ENCODE peak calls at places on chromosome 15, in four cellular contexts. E, T, R and L are unnamed samples. For H3K27me3, the result is how much of the 10 kb centered on the place peaks cover.

GRCh38 chr15:100708916-100709315 is 106.5 kb downstream of the ASB7 start:
- DNase-seq in T (no peak), E (no peak), R (no peak), L (no peak)

GRCh38 chr15:81291916-81292424 is 32.0 kb downstream of the STARD5 start:
- DNase-seq in T (no peak), R (no peak), E (no peak), L (no peak)

GRCh38 chr15:56233549-56233948 is 10.1 kb downstream of the RFX7 start:
- DNase-seq in T (no peak), E (no peak), R (no peak), L (no peak)

GRCh38 chr15:31339558-31339895 is 12.9 kb downstream of the KLF13 start:
- DNase-seq in E (no peak), T (no peak), R (no peak), L (no peak)

GRCh38 chr15:67091966-67092677 is 26.7 kb downstream of the SMAD3 start:
- DNase-seq in T (no peak), R (no peak), E (no peak), L (no peak)

GRCh38 chr15:77083381-77084160 is 12.7 kb upstream of the TSPAN3 start:
- DNase-seq in R (peak), T (peak), E (peak), L (peak)

GRCh38 chr15:41983221-41983620 is 10.9 kb upstream of the EHD4 start:
- DNase-seq in R (no peak), E (no peak), T (no peak), L (no peak)

GRCh38 chr15:94230886-94231727 is at the start of gene MCTP2:
- DNase-seq in E (peak), R (peak), T (peak), L (peak)

GRCh38 chr15:88487176-88487795 is 19.8 kb downstream of the MRPS11 start:
- DNase-seq in T (no peak), E (no peak), R (no peak), L (no peak)

GRCh38 chr15:55740981-55741591 is 1.9 kb downstream of the PRTG start:
- DNase-seq in T (no peak), E (no peak), R (peak), L (no peak)

GRCh38 chr15:34769711-34770110 is 14.9 kb upstream of the GJD2 start:
- DNase-seq in E (no peak), R (no peak), T (no peak), L (no peak)

GRCh38 chr15:62649793-62650420 is 392.6 kb upstream of the TPM1 start:
- DNase-seq in T (no peak), R (no peak), E (no peak), L (no peak)

GRCh38 chr15:29920515-29920914 is 98.2 kb upstream of the TJP1 start:
- DNase-seq in T (peak), R (no peak), E (no peak), L (no peak)

GRCh38 chr15:69554321-69554961 is 101.8 kb downstream of the RPLP1 start:
- DNase-seq in E (peak), T (peak), R (no peak), L (no peak)

GRCh38 chr15:91348812-91349500 is 248.9 kb downstream of the SV2B start:
- DNase-seq in E (no peak), T (no peak), R (no peak), L (no peak)

GRCh38 chr15:68209735-68210408 is 4.7 kb upstream of the CALML4 start:
- DNase-seq in T (no peak), E (no peak), R (no peak), L (no peak)

GRCh38 chr15:33330931-33331330 is 20.2 kb downstream of the RYR3 start:
- DNase-seq in E (no peak), T (no peak), R (no peak), L (no peak)

GRCh38 chr15:39887832-39888231 is 32.2 kb downstream of the GPR176 start:
- DNase-seq in T (peak), R (peak), E (peak), L (no peak)

GRCh38 chr15:79002631-79003030 is 57.8 kb upstream of the CTSH start:
- DNase-seq in R (no peak), E (no peak), T (no peak), L (no peak)

GRCh38 chr15:57626713-57627440 is 35.2 kb downstream of the MYZAP start:
- DNase-seq in E (no peak), T (no peak), R (no peak), L (no peak)

GRCh38 chr15:47186071-47186470 is 531.2 kb upstream of the SEMA6D start:
- DNase-seq in E (no peak), T (no peak), R (no peak), L (no peak)

GRCh38 chr15:47184003-47184404 is 533.3 kb upstream of the SEMA6D start:
- DNase-seq in T (peak), R (peak), E (no peak), L (no peak)

GRCh38 chr15:47185222-47185800 is 532.0 kb upstream of the SEMA6D start:
- DNase-seq in E (no peak), T (no peak), R (no peak), L (no peak)

GRCh38 chr15:47184405-47185221 is 532.7 kb upstream of the SEMA6D start:
- DNase-seq in T (peak), R (peak), E (no peak), L (peak)

GRCh38 chr15:47188766-47189507 is 528.4 kb upstream of the SEMA6D start:
- DNase-seq in E (no peak), T (no peak), R (no peak), L (no peak)
- H3K27me3 ChIP-seq in E (under half), T (under half), R (under half), L (half or more)

GRCh38 chr15:60012695-60013094 is 8.6 kb downstream of the FOXB1 start:
- DNase-seq in E (no peak), R (no peak), T (no peak), L (no peak)

GRCh38 chr15:60009124-60009523 is 5.0 kb downstream of the FOXB1 start:
- DNase-seq in R (no peak), T (no peak), E (no peak), L (no peak)

GRCh38 chr15:60010467-60011257 is 6.6 kb downstream of the FOXB1 start:
- DNase-seq in E (no peak), R (no peak), T (no peak), L (no peak)

GRCh38 chr15:60006808-60007346 is 2.8 kb downstream of the FOXB1 start:
- DNase-seq in E (no peak), T (no peak), R (no peak), L (no peak)

GRCh38 chr15:60009581-60010379 is 5.7 kb downstream of the FOXB1 start:
- DNase-seq in T (no peak), R (no peak), E (no peak), L (no peak)
- TF ChIP-seq EZH2 in T (peak), R (peak), E (no peak), L (no peak)

GRCh38 chr15:83283813-83284562 is 476 bp downstream of the BNC1 start:
- DNase-seq in R (no peak), E (no peak), T (peak), L (no peak)
- H3K27me3 ChIP-seq in R (half or more), E (under half), T (half or more), L (under half)

GRCh38 chr15:59347915-59348314 is 24.8 kb downstream of the MYO1E start:
- DNase-seq in R (no peak), T (no peak), E (no peak), L (no peak)
- TF ChIP-seq EZH2 in R (no peak), T (no peak), E (no peak), L (no peak)